ENCODE peak calls at places on chromosome 5, in four cellular contexts. One of them, this sample, is unnamed. For H3K4me1, the result is how much of the 10 kb centered on the place peaks cover.

GRCh38 chr5:79077680-79078365 is 8.3 kb downstream of the BHMT2 start:
- DNase-seq in heart left ventricle: no peak
- DNase-seq in Peyer's patch: no peak
- DNase-seq in A549: no peak
- DNase-seq in this sample: no peak

GRCh38 chr5:38853753-38854470 is 8.1 kb downstream of the OSMR start:
- DNase-seq in A549: peak
- DNase-seq in Peyer's patch: no peak
- DNase-seq in heart left ventricle: no peak
- DNase-seq in this sample: peak

GRCh38 chr5:57082441-57083067 is 91.3 kb upstream of the GPBP1 start:
- DNase-seq in heart left ventricle: no peak
- DNase-seq in A549: peak
- DNase-seq in Peyer's patch: no peak
- DNase-seq in this sample: no peak

GRCh38 chr5:148653840-148654781 is at the start of gene HTR4:
- DNase-seq in heart left ventricle: no peak
- DNase-seq in Peyer's patch: no peak
- DNase-seq in A549: no peak
- DNase-seq in this sample: peak

GRCh38 chr5:175854231-175855040 is 16.9 kb upstream of the CPLX2 start:
- DNase-seq in A549: peak
- DNase-seq in Peyer's patch: no peak
- DNase-seq in heart left ventricle: no peak
- DNase-seq in this sample: peak

GRCh38 chr5:2017540-2018389 is 135.0 kb upstream of the IRX4 start:
- DNase-seq in heart left ventricle: no peak
- DNase-seq in Peyer's patch: no peak
- DNase-seq in A549: peak
- DNase-seq in this sample: no peak

GRCh38 chr5:36728697-36729543 is 122.5 kb downstream of the SLC1A3 start:
- DNase-seq in Peyer's patch: no peak
- DNase-seq in A549: peak
- DNase-seq in heart left ventricle: no peak
- DNase-seq in this sample: no peak

GRCh38 chr5:98816574-98817222 is 43.2 kb downstream of the RGMB start:
- DNase-seq in heart left ventricle: no peak
- DNase-seq in Peyer's patch: no peak
- DNase-seq in A549: no peak
- DNase-seq in this sample: peak

GRCh38 chr5:87110721-87111120 is 157.0 kb upstream of the RASA1 start:
- DNase-seq in heart left ventricle: no peak
- DNase-seq in Peyer's patch: no peak
- DNase-seq in A549: no peak
- DNase-seq in this sample: no peak

GRCh38 chr5:41408676-41409443 is 101.5 kb downstream of the PLCXD3 start:
- DNase-seq in Peyer's patch: no peak
- DNase-seq in A549: no peak
- DNase-seq in heart left ventricle: no peak
- DNase-seq in this sample: no peak

GRCh38 chr5:134758176-134758503 is 439 bp upstream of the DDX46 start:
- DNase-seq in Peyer's patch: no peak
- DNase-seq in A549: no peak
- DNase-seq in heart left ventricle: no peak
- DNase-seq in this sample: no peak

GRCh38 chr5:177022386-177023246 is at the start of gene ZNF346:
- DNase-seq in A549: peak
- DNase-seq in Peyer's patch: peak
- DNase-seq in heart left ventricle: peak
- DNase-seq in this sample: peak

GRCh38 chr5:180281706-180282105 is 10.2 kb downstream of the MAPK9 start:
- DNase-seq in A549: no peak
- DNase-seq in Peyer's patch: no peak
- DNase-seq in heart left ventricle: no peak
- DNase-seq in this sample: no peak
- H3K4me1 ChIP-seq in A549: under half
- H3K4me1 ChIP-seq in Peyer's patch: under half
- H3K4me1 ChIP-seq in heart left ventricle: under half
- H3K4me1 ChIP-seq in this sample: under half

GRCh38 chr5:129079496-129079895 is 15.1 kb upstream of the ISOC1 start:
- DNase-seq in Peyer's patch: no peak
- DNase-seq in heart left ventricle: no peak
- DNase-seq in A549: no peak
- DNase-seq in this sample: no peak

GRCh38 chr5:129077433-129078075 is 17.0 kb upstream of the ISOC1 start:
- DNase-seq in heart left ventricle: no peak
- DNase-seq in Peyer's patch: no peak
- DNase-seq in A549: no peak
- DNase-seq in this sample: no peak

GRCh38 chr5:129078247-129078646 is 16.3 kb upstream of the ISOC1 start:
- DNase-seq in Peyer's patch: no peak
- DNase-seq in heart left ventricle: no peak
- DNase-seq in A549: no peak
- DNase-seq in this sample: no peak

GRCh38 chr5:129078660-129079059 is 15.9 kb upstream of the ISOC1 start:
- DNase-seq in heart left ventricle: no peak
- DNase-seq in A549: no peak
- DNase-seq in Peyer's patch: no peak
- DNase-seq in this sample: no peak

GRCh38 chr5:129074903-129075302 is 19.6 kb upstream of the ISOC1 start:
- DNase-seq in Peyer's patch: no peak
- DNase-seq in A549: no peak
- DNase-seq in heart left ventricle: no peak
- DNase-seq in this sample: no peak
- H3K27ac ChIP-seq in Peyer's patch: no peak
- H3K27ac ChIP-seq in A549: no peak
- H3K27ac ChIP-seq in heart left ventricle: no peak
- H3K27ac ChIP-seq in this sample: no peak

GRCh38 chr5:156326718-156327259 is at the start of gene SGCD:
- DNase-seq in A549: peak
- DNase-seq in heart left ventricle: peak
- DNase-seq in Peyer's patch: no peak
- DNase-seq in this sample: peak
- TF ChIP-seq POLR2A in A549: no peak
- TF ChIP-seq POLR2A in heart left ventricle: no peak
- TF ChIP-seq POLR2A in Peyer's patch: no peak
- TF ChIP-seq POLR2A in this sample: no peak

DNA sequence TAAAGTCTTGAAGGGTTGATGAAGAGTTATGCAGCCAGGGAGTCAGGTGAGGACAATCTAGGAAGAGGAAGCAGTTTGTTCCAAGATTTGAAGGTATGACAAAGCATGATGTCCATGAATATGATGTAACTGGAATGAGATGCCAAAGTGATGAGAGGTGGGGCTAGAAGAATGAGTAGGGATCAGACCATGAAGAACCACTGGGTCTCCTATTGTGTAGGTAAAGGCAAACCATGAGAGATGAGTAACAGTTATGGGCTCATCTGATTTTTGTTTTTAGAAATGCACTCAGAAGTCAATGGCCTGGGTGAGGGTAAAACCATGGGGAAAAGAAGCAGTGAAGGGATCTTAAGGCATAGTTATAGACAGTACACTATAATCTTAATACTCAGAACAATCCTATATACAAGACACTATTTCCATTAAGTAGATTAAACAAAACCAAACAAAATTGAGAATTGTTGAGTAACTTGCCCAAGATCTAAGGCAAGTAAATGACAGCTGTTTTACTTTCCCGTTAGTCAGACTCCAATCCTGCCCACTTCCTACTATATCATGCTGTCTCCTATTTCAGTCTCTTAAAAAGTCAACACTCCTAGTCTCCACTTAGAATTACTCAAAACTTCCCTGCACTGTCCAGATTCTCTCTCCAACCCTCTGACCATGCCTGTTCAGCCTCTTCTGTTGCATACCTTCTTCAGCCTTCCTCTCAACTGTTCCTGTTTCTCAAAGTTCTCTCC is 393.8 kb upstream of the MEF2C start:
- DNase-seq in Peyer's patch: no peak
- DNase-seq in A549: no peak
- DNase-seq in heart left ventricle: no peak
- DNase-seq in this sample: no peak
- H3K4me1 ChIP-seq in Peyer's patch: under half
- H3K4me1 ChIP-seq in A549: under half
- H3K4me1 ChIP-seq in heart left ventricle: under half
- H3K4me1 ChIP-seq in this sample: under half

GRCh38 chr5:72383280-72384205 is 63.4 kb downstream of the PTCD2 start:
- DNase-seq in Peyer's patch: no peak
- DNase-seq in heart left ventricle: no peak
- DNase-seq in A549: peak
- DNase-seq in this sample: no peak

GRCh38 chr5:72378636-72379289 is 58.6 kb downstream of the PTCD2 start:
- DNase-seq in A549: peak
- DNase-seq in heart left ventricle: no peak
- DNase-seq in Peyer's patch: no peak
- DNase-seq in this sample: no peak

GRCh38 chr5:72379936-72380335 is 59.8 kb downstream of the PTCD2 start:
- DNase-seq in A549: no peak
- DNase-seq in Peyer's patch: no peak
- DNase-seq in heart left ventricle: no peak
- DNase-seq in this sample: no peak

GRCh38 chr5:72377920-72378635 is 57.9 kb downstream of the PTCD2 start:
- DNase-seq in Peyer's patch: no peak
- DNase-seq in A549: no peak
- DNase-seq in heart left ventricle: no peak
- DNase-seq in this sample: no peak

GRCh38 chr5:72380491-72381274 is 60.5 kb downstream of the PTCD2 start:
- DNase-seq in Peyer's patch: no peak
- DNase-seq in heart left ventricle: no peak
- DNase-seq in A549: no peak
- DNase-seq in this sample: no peak
- H3K27ac ChIP-seq in Peyer's patch: no peak
- H3K27ac ChIP-seq in heart left ventricle: peak
- H3K27ac ChIP-seq in A549: peak
- H3K27ac ChIP-seq in this sample: no peak

DNA sequence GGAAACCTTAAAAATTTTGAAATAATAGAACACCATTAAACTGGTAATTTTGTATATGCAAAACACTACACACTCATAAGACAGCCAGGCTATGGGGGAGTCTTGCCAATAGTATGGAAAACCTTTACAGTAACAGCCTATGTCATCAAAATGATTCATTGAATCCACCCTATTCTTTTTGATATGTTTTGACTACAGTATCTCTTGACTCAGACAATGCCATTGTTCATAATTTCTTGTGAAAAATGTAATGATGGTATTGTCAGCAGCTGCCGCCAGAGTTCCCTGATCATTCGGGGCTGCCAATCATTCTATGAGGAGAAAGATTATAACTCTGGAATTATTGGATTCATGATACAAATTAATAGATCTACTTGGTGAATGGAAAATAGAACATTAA is 101.4 kb upstream of the POC5 start:
- DNase-seq in Peyer's patch: no peak
- DNase-seq in heart left ventricle: no peak
- DNase-seq in A549: no peak
- DNase-seq in this sample: no peak
- TF ChIP-seq POLR2A in Peyer's patch: no peak
- TF ChIP-seq POLR2A in heart left ventricle: no peak
- TF ChIP-seq POLR2A in A549: no peak
- TF ChIP-seq POLR2A in this sample: no peak

GRCh38 chr5:149824115-149824514 is 94.0 kb downstream of the PPARGC1B start:
- DNase-seq in heart left ventricle: no peak
- DNase-seq in Peyer's patch: no peak
- DNase-seq in A549: no peak
- DNase-seq in this sample: no peak
- H3K4me1 ChIP-seq in heart left ventricle: half or more
- H3K4me1 ChIP-seq in Peyer's patch: under half
- H3K4me1 ChIP-seq in A549: under half
- H3K4me1 ChIP-seq in this sample: under half

GRCh38 chr5:164980480-164980879 is 1475.1 kb downstream of the MAT2B start:
- DNase-seq in A549: no peak
- DNase-seq in heart left ventricle: no peak
- DNase-seq in Peyer's patch: no peak
- DNase-seq in this sample: no peak
- H3K27ac ChIP-seq in A549: no peak
- H3K27ac ChIP-seq in heart left ventricle: no peak
- H3K27ac ChIP-seq in Peyer's patch: no peak
- H3K27ac ChIP-seq in this sample: no peak